ENCODE peak calls at places on chromosomes 5 and 9, in five cellular contexts. H, S, X, G and O are unnamed samples.

GRCh38 chr9:71936066-71936465 is 24.6 kb downstream of the C9orf85 start:
- DNase-seq in G (no peak), S (no peak), H (no peak), X (no peak), O (no peak)

GRCh38 chr9:99851028-99851822 is 29.5 kb downstream of the NR4A3 start:
- DNase-seq in H (no peak), G (peak), S (no peak), X (no peak), O (no peak)

GRCh38 chr5:23655674-23656073 is 148.3 kb downstream of the PRDM9 start:
- DNase-seq in X (no peak), S (no peak), H (no peak), G (no peak), O (no peak)

GRCh38 chr5:141513021-141513626 is 24.2 kb downstream of the PCDHGC5 start:
- DNase-seq in S (no peak), X (peak), G (peak), H (no peak), O (no peak)

GRCh38 chr9:93254061-93254481 is 70.1 kb downstream of the WNK2 start:
- DNase-seq in S (no peak), H (no peak), G (peak), X (no peak), O (no peak)

GRCh38 chr5:172496671-172497371 is 42.5 kb upstream of the SH3PXD2B start:
- DNase-seq in H (no peak), G (peak), S (no peak), X (no peak), O (no peak)

GRCh38 chr5:53343187-53343586 is 137.2 kb upstream of the FST start:
- DNase-seq in X (no peak), G (no peak), S (no peak), H (no peak), O (no peak)

GRCh38 chr5:160837749-160838593 is 14.0 kb downstream of the ATP10B start:
- DNase-seq in H (no peak), S (no peak), X (no peak), G (no peak), O (no peak)

GRCh38 chr9:136671646-136672430 is 9.1 kb downstream of the EGFL7 start:
- DNase-seq in X (peak), H (peak), G (peak), S (no peak), O (no peak)

GRCh38 chr5:115559524-115559923 is 14.9 kb upstream of the FEM1C start:
- DNase-seq in S (no peak), X (no peak), H (no peak), G (no peak), O (no peak)

GRCh38 chr5:151751091-151751490 is 7.3 kb downstream of the ATOX1 start:
- DNase-seq in X (no peak), G (no peak), S (no peak), H (no peak), O (no peak)

GRCh38 chr9:124280176-124280691 is 22.5 kb downstream of the NEK6 start:
- DNase-seq in G (peak), X (no peak), S (no peak), H (no peak), O (no peak)

GRCh38 chr9:97500263-97500662 is 1.2 kb upstream of the TMOD1 start:
- DNase-seq in H (no peak), X (no peak), S (no peak), G (no peak), O (no peak)

GRCh38 chr5:148769941-148770340 is 56.5 kb upstream of the ADRB2 start:
- DNase-seq in S (no peak), G (no peak), H (no peak), X (no peak), O (no peak)

GRCh38 chr9:37951671-37952579 is 48.0 kb upstream of the SLC25A51 start:
- DNase-seq in X (no peak), G (no peak), H (no peak), S (no peak), O (no peak)

GRCh38 chr5:100260968-100261367 is 274.2 kb upstream of the FAM174A start:
- DNase-seq in G (no peak), H (no peak), X (no peak), S (no peak), O (no peak)

GRCh38 chr9:129724456-129725190 is 28.2 kb downstream of the PTGES start:
- DNase-seq in S (no peak), G (no peak), X (no peak), H (no peak), O (no peak)

GRCh38 chr9:74503219-74503618 is 6.1 kb downstream of the RORB start:
- DNase-seq in H (no peak), X (no peak), G (no peak), S (no peak), O (no peak)

GRCh38 chr9:92607088-92607487 is 62.8 kb downstream of the IPPK start:
- DNase-seq in G (no peak), S (no peak), H (no peak), X (no peak), O (no peak)

GRCh38 chr5:54883374-54884194 is 101.8 kb downstream of the ESM1 start:
- DNase-seq in G (peak), S (peak), X (peak), H (peak), O (no peak)

GRCh38 chr5:157108961-157109360 is at the start of gene HAVCR2:
- DNase-seq in G (peak), X (no peak), H (no peak), S (peak), O (peak)

GRCh38 chr5:32312194-32312681 is 501 bp downstream of the MTMR12 start:
- DNase-seq in S (peak), X (peak), H (peak), G (peak), O (peak)

GRCh38 chr5:122846051-122846567 is 696 bp downstream of the SNX24 start:
- DNase-seq in G (no peak), S (no peak), X (peak), H (no peak), O (no peak)

GRCh38 chr9:71760901-71761300 is 7.4 kb downstream of the CEMIP2 start:
- DNase-seq in S (no peak), X (peak), G (peak), H (no peak), O (no peak)

GRCh38 chr9:126377521-126377920 is 50.9 kb downstream of the MVB12B start:
- DNase-seq in X (no peak), H (no peak), S (no peak), G (no peak), O (no peak)

GRCh38 chr9:14320272-14321245 is 6.6 kb upstream of the NFIB start:
- DNase-seq in X (no peak), G (peak), S (peak), H (no peak), O (no peak)

GRCh38 chr9:129154866-129155477 is 23.1 kb downstream of the IER5L start:
- DNase-seq in X (no peak), G (no peak), H (no peak), S (no peak), O (no peak)

GRCh38 chr9:96461336-96461735 is 11.4 kb downstream of the HABP4 start:
- DNase-seq in G (no peak), H (no peak), X (no peak), S (no peak), O (no peak)

GRCh38 chr9:126114409-126114760 is 212.2 kb upstream of the MVB12B start:
- DNase-seq in X (no peak), S (peak), H (no peak), G (no peak), O (no peak)

GRCh38 chr9:101795147-101795546 is 56.7 kb upstream of the GRIN3A start:
- DNase-seq in X (no peak), S (no peak), H (no peak), G (no peak), O (no peak)

GRCh38 chr9:101792475-101792874 is 54.0 kb upstream of the GRIN3A start:
- DNase-seq in H (no peak), X (no peak), S (no peak), G (no peak), O (no peak)

GRCh38 chr9:101796044-101796443 is 57.6 kb upstream of the GRIN3A start:
- DNase-seq in S (no peak), X (no peak), G (no peak), H (no peak), O (no peak)

GRCh38 chr9:101791533-101791932 is 53.1 kb upstream of the GRIN3A start:
- DNase-seq in X (no peak), G (no peak), S (no peak), H (no peak), O (no peak)

GRCh38 chr9:101791938-101792337 is 53.5 kb upstream of the GRIN3A start:
- DNase-seq in G (peak), S (no peak), H (peak), X (peak), O (no peak)
- TF ChIP-seq CTCF in G (peak), S (no peak), H (peak), X (peak), O (no peak)

GRCh38 chr9:127537792-127538191 is 74.3 kb upstream of the STXBP1 start:
- DNase-seq in X (no peak), H (no peak), G (no peak), S (no peak), O (no peak)
- TF ChIP-seq CTCF in X (no peak), H (no peak), G (no peak), S (no peak), O (no peak)

DNA sequence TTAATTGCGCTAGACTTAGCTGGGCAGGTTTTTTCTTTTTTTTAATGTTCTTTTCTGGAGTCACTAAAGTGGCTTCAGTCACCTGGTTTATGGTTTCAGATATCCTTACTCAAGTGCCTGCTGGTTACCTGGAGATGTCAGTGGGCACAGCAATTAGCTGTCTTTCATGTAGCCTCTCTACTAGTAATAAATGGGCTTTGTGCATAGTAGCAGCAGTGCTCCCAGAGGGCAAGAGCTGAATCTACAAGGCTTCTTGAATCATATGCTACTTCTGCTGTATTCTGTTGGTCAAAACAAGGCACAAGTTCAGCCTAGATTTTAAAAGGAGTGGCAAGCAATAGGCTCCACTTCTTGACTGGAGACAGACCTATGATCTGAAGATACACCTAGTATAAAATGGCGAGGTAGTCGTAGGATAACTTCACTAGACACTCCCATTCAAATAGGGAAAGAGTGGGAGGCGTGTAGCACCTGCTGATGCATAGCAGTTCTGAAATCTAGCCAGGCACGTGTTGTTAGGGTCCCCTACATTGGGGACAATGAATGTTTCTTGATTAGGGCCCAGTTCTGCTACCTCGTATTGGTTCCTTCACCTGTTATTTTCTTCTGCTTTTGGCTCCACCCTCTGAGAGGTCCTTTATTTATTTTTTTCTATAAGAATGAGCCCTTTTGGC is 7.0 kb downstream of the SCAMP1 start:
- DNase-seq in X (no peak), S (no peak), H (no peak), G (no peak), O (no peak)
- TF ChIP-seq CTCF in X (no peak), S (no peak), H (peak), G (no peak), O (no peak)

GRCh38 chr5:9388941-9389674 is 156.8 kb downstream of the SEMA5A start:
- DNase-seq in S (no peak), X (no peak), H (no peak), G (no peak), O (no peak)

GRCh38 chr5:9390128-9390527 is 155.7 kb downstream of the SEMA5A start:
- DNase-seq in S (no peak), H (no peak), G (no peak), X (no peak), O (no peak)

GRCh38 chr5:9386945-9387344 is 158.9 kb downstream of the SEMA5A start:
- DNase-seq in S (no peak), G (no peak), H (no peak), X (no peak), O (no peak)

GRCh38 chr5:9391080-9391479 is 154.8 kb downstream of the SEMA5A start:
- DNase-seq in S (no peak), H (no peak), G (no peak), X (no peak), O (no peak)

GRCh38 chr5:9387879-9388278 is 158.0 kb downstream of the SEMA5A start:
- DNase-seq in H (no peak), X (no peak), S (no peak), G (no peak), O (no peak)
- TF ChIP-seq CTCF in H (peak), X (no peak), S (no peak), G (no peak), O (no peak)

GRCh38 chr9:8855046-8855445 is 1055.5 kb upstream of the DMAC1 start:
- DNase-seq in G (no peak), X (no peak), S (no peak), H (no peak), O (no peak)
- TF ChIP-seq CTCF in G (peak), X (peak), S (no peak), H (peak), O (no peak)

DNA sequence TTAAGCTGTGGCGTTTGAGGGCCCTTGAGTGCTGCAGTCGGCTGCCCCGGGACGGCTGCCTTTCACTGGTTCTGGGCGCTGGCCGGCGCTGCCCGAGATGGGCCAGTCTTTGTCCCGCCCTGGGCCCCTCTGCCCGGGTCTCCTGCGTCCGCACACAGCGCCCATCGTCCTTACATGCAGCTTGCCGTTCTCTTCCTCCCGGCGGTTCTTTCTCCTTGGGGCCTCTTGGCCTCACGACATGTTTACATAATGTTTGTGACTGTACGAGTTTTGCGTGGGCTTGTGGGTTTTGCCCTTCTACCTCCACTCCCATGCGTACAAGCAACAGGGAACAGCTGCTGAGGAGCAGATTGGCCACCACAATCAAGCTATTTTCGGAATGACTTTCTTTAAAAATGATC is 615 bp downstream of the TNPO1 start:
- DNase-seq in X (no peak), G (peak), H (no peak), S (peak), O (no peak)
- TF ChIP-seq CTCF in X (no peak), G (no peak), H (no peak), S (no peak), O (no peak)

GRCh38 chr9:76887003-76887821 is 18.7 kb downstream of the PRUNE2 start:
- DNase-seq in S (no peak), G (peak), H (no peak), X (no peak), O (no peak)
- TF ChIP-seq CTCF in S (no peak), G (peak), H (no peak), X (no peak), O (no peak)

GRCh38 chr9:21077842-21078241 is at the start of gene IFNB1:
- DNase-seq in X (no peak), H (no peak), G (no peak), S (no peak), O (no peak)

GRCh38 chr9:21078702-21079101 is 960 bp upstream of the IFNB1 start:
- DNase-seq in X (no peak), H (no peak), G (no peak), S (no peak), O (no peak)

GRCh38 chr9:21080793-21081192 is 3.1 kb upstream of the IFNB1 start:
- DNase-seq in X (no peak), G (no peak), S (no peak), H (no peak), O (no peak)

GRCh38 chr9:21070887-21071286 is 6.9 kb downstream of the IFNB1 start:
- DNase-seq in X (no peak), G (no peak), H (no peak), S (no peak), O (no peak)

GRCh38 chr9:21075484-21075883 is 2.3 kb downstream of the IFNB1 start:
- DNase-seq in S (no peak), X (no peak), G (no peak), H (no peak), O (no peak)
- TF ChIP-seq CTCF in S (no peak), X (no peak), G (no peak), H (no peak), O (no peak)

GRCh38 chr5:75831561-75831960 is 114.3 kb upstream of the POC5 start:
- DNase-seq in X (no peak), G (no peak), S (no peak), H (no peak), O (no peak)
- TF ChIP-seq CTCF in X (no peak), G (no peak), S (no peak), H (no peak), O (no peak)

DNA sequence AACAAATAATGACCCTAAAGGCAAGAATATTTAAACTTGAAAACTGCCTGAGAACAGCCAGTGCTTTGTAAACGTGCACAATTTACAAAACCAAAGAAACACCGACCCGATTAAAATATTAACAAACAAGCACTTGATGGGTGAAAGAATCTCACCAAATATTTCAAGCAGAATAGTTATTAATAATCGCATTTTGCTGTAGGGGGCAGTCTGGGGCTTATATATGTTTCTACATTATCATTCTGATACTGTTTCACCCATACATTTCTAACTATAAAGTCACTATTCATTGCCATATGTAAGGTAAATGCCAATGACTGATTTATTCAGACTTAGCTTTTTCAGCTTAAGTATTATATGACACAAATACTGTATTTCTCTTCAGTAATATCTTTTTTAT is 37.7 kb downstream of the UBAP2 start:
- DNase-seq in S (no peak), H (no peak), G (no peak), X (no peak), O (no peak)
- TF ChIP-seq CTCF in S (no peak), H (peak), G (peak), X (no peak), O (peak)